ENCODE peak calls at places on chromosomes 6 and 20, in four cellular contexts. I is IMR-90, E is K562, T is HepG2. P is an unnamed sample.

GRCh38 chr6:44679906-44680698 is 292.6 kb downstream of the CDC5L start:
- DNase-seq in I (no peak), E (no peak), T (no peak), P (no peak)

GRCh38 chr6:10720229-10720959 is 2.5 kb upstream of the TMEM14C start:
- DNase-seq in I (peak), E (no peak), T (peak), P (no peak)

GRCh38 chr6:91141352-91141751 is 554.5 kb upstream of the MAP3K7 start:
- DNase-seq in I (no peak), E (no peak), T (no peak), P (no peak)

GRCh38 chr20:25424536-25424935 is 17.1 kb downstream of the GINS1 start:
- DNase-seq in I (no peak), E (no peak), T (no peak), P (no peak)

GRCh38 chr6:17938885-17939284 is 48.5 kb downstream of the KIF13A start:
- DNase-seq in I (peak), E (no peak), T (no peak), P (no peak)

GRCh38 chr6:6811151-6812002 is 222.9 kb downstream of the LY86 start:
- DNase-seq in I (peak), E (no peak), T (peak), P (peak)

GRCh38 chr6:87965806-87966205 is 81.8 kb upstream of the SPACA1 start:
- DNase-seq in I (no peak), E (no peak), T (no peak), P (no peak)

GRCh38 chr20:52379723-52380336 is 188.3 kb upstream of the ZFP64 start:
- DNase-seq in I (peak), E (peak), T (peak), P (peak)

GRCh38 chr20:17972121-17972520 is 3.3 kb downstream of the MGME1 start:
- DNase-seq in I (peak), E (no peak), T (no peak), P (no peak)

GRCh38 chr6:67629268-67629667 is 1005.8 kb upstream of the ADGRB3 start:
- DNase-seq in I (peak), E (no peak), T (no peak), P (no peak)

GRCh38 chr6:167756594-167756993 is 70.1 kb upstream of the AFDN start:
- DNase-seq in I (no peak), E (no peak), T (no peak), P (no peak)

GRCh38 chr20:49969234-49969633 is 13.5 kb upstream of the SNAI1 start:
- DNase-seq in I (no peak), E (no peak), T (no peak), P (no peak)

GRCh38 chr6:34276191-34276590 is 27.4 kb upstream of the SMIM29 start:
- DNase-seq in I (no peak), E (no peak), T (no peak), P (no peak)

GRCh38 chr6:125519367-125519766 is 217.6 kb upstream of the HDDC2 start:
- DNase-seq in I (no peak), E (no peak), T (no peak), P (no peak)

GRCh38 chr6:124772733-124773319 is 189.4 kb upstream of the RNF217 start:
- DNase-seq in I (no peak), E (no peak), T (no peak), P (no peak)

GRCh38 chr6:131949909-131950766 is 1.0 kb downstream of the CCN2 start:
- DNase-seq in I (peak), E (no peak), T (peak), P (peak)

GRCh38 chr20:19944772-19945459 is 72.2 kb upstream of the NAA20 start:
- DNase-seq in I (peak), E (no peak), T (no peak), P (no peak)

GRCh38 chr6:63634630-63635029 is 972 bp upstream of the PHF3 start:
- DNase-seq in I (no peak), E (no peak), T (peak), P (no peak)

GRCh38 chr6:161111256-161111655 is 119.7 kb downstream of the MAP3K4 start:
- DNase-seq in I (no peak), E (no peak), T (no peak), P (no peak)

GRCh38 chr6:17673543-17674254 is 33.0 kb downstream of the NUP153 start:
- DNase-seq in I (no peak), E (no peak), T (no peak), P (no peak)

GRCh38 chr20:10610266-10610665 is 63.5 kb downstream of the JAG1 start:
- DNase-seq in I (no peak), E (no peak), T (no peak), P (no peak)

GRCh38 chr20:10609276-10609675 is 64.5 kb downstream of the JAG1 start:
- DNase-seq in I (peak), E (no peak), T (no peak), P (no peak)

GRCh38 chr20:10609726-10610125 is 64.1 kb downstream of the JAG1 start:
- DNase-seq in I (peak), E (no peak), T (no peak), P (no peak)

GRCh38 chr20:10613911-10614310 is 59.9 kb downstream of the JAG1 start:
- DNase-seq in I (no peak), E (no peak), T (no peak), P (no peak)

DNA sequence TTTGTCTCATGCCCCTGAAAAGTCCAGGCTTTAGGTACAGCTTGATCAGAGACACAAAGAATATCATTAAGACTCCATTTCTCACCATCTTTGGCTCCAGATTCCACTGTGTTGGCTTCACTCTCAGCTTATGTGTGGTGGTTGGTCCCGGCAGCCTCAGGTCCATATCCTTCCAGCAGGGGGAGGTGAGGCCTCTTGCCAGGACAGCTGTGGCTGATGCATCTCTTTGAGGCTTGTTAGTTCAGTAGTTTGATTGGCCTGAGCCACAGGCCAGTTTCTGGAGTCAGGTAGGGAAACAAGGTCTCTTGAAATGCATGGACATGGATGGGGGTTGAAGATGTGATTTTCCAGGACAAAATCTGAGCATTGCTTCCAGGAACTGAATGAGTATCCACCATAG is 62.4 kb downstream of the JAG1 start:
- DNase-seq in I (peak), E (peak), T (peak), P (peak)
- TF ChIP-seq MAZ in I (no peak), E (no peak), T (no peak), P (no peak)

GRCh38 chr6:41642960-41643898 is 5.0 kb downstream of the MDFI start:
- DNase-seq in I (no peak), E (no peak), T (no peak), P (no peak)
- TF ChIP-seq MAZ in I (no peak), E (no peak), T (no peak), P (no peak)

GRCh38 chr6:169638915-169639314 is 62.9 kb downstream of the WDR27 start:
- DNase-seq in I (no peak), E (no peak), T (no peak), P (no peak)

GRCh38 chr6:169641461-169642085 is 60.3 kb downstream of the WDR27 start:
- DNase-seq in I (no peak), E (no peak), T (no peak), P (no peak)

GRCh38 chr6:169639653-169640278 is 62.1 kb downstream of the WDR27 start:
- DNase-seq in I (no peak), E (no peak), T (no peak), P (no peak)

GRCh38 chr6:169640983-169641382 is 60.8 kb downstream of the WDR27 start:
- DNase-seq in I (no peak), E (no peak), T (no peak), P (no peak)

GRCh38 chr6:169640347-169640972 is 61.4 kb downstream of the WDR27 start:
- DNase-seq in I (peak), E (no peak), T (no peak), P (no peak)
- TF ChIP-seq MAZ in I (no peak), E (no peak), T (no peak), P (no peak)

DNA sequence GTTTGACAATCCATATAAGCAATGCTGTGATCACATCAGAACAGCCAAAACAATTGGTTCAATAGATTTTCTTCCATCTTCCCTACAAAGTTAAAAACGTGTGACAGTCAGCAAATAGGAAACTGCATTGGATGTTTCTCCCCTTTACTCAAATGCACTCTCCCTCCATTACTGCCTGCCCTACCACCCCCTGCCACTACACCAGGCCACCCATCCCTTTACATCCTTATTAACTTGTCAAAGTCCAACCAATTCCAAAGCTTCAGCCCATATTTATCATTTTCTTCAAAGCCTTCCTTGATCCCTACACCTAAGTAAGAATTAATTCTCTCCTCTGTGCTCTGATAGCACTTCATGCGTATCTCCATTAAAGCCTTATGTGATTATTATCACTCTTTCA is 41.9 kb downstream of the THEMIS start:
- DNase-seq in I (no peak), E (no peak), T (no peak), P (no peak)
- TF ChIP-seq MAZ in I (no peak), E (no peak), T (no peak), P (no peak)

GRCh38 chr6:115001726-115002436 is 659.1 kb upstream of the HS3ST5 start:
- DNase-seq in I (no peak), E (no peak), T (peak), P (no peak)
- TF ChIP-seq MAZ in I (no peak), E (no peak), T (no peak), P (no peak)

GRCh38 chr6:89583559-89583958 is 55.0 kb downstream of the LYRM2 start:
- DNase-seq in I (no peak), E (no peak), T (no peak), P (no peak)
- TF ChIP-seq MAZ in I (no peak), E (no peak), T (no peak), P (no peak)

GRCh38 chr6:53770690-53771320 is 24.0 kb upstream of the LRRC1 start:
- DNase-seq in I (peak), E (no peak), T (no peak), P (no peak)
- TF ChIP-seq MAZ in I (no peak), E (no peak), T (no peak), P (no peak)

GRCh38 chr20:56873836-56874235 is 244.7 kb downstream of the TFAP2C start:
- DNase-seq in I (no peak), E (no peak), T (no peak), P (no peak)

GRCh38 chr20:56871691-56872090 is 242.6 kb downstream of the TFAP2C start:
- DNase-seq in I (no peak), E (no peak), T (no peak), P (no peak)

GRCh38 chr20:56875803-56876202 is 246.7 kb downstream of the TFAP2C start:
- DNase-seq in I (no peak), E (no peak), T (no peak), P (no peak)

GRCh38 chr20:56872620-56873458 is 243.7 kb downstream of the TFAP2C start:
- DNase-seq in I (no peak), E (no peak), T (no peak), P (no peak)

GRCh38 chr20:56875052-56875663 is 246.1 kb downstream of the TFAP2C start:
- DNase-seq in I (peak), E (no peak), T (no peak), P (peak)
- TF ChIP-seq MAZ in I (no peak), E (no peak), T (no peak), P (no peak)

GRCh38 chr20:21519136-21519584 is 5.3 kb upstream of the NKX2-2 start:
- DNase-seq in I (no peak), E (no peak), T (no peak), P (no peak)

GRCh38 chr20:21521596-21522478 is 8.0 kb upstream of the NKX2-2 start:
- DNase-seq in I (no peak), E (no peak), T (no peak), P (no peak)

GRCh38 chr20:21522479-21523397 is 8.9 kb upstream of the NKX2-2 start:
- DNase-seq in I (no peak), E (no peak), T (no peak), P (no peak)

GRCh38 chr20:21523398-21523868 is 9.6 kb upstream of the NKX2-2 start:
- DNase-seq in I (no peak), E (no peak), T (no peak), P (no peak)

DNA sequence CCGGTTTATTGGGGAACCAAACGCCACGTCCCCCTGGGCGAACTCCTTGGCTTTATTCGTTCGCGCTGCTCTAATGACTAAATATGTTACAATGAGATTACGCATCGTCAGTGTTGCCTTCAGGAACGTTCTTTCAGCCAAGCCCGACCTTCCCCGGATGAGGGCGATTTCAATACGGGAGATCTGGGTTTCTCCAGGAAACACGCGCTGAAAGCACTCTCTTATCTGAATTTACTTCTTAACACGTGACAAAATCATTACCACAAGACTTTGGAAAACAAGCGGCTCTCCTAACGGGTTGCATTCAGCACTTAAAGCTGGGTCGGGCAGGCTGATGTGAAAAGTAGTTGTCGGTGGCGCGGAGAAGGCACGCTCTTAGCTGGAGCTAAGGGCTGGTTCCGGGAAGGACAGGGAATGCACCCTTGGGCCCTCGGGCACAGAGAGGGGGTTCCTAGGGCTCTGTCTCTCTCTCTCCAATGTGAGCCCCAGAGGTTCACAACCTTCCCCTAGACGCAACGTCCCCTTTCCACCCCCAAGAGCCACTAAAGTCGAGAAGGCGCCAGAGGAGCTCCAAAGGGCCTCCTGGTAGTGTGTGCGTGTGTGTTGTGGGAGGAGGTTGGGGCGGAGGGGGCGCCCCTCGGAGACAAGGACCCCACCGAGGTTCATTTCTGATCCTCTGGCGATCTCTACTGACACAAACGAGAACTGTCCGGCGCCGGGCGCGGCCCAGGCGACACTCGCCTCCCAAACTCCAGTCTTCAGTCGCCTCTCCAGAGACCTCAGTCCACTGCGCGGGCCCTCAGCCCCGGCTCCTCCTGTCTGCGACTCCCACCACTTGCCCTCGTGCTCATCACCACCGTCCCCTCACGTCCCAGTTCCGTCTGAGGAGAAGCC is 7.1 kb upstream of the NKX2-2 start:
- DNase-seq in I (no peak), E (no peak), T (no peak), P (no peak)
- TF ChIP-seq MAZ in I (no peak), E (no peak), T (no peak), P (no peak)

GRCh38 chr6:110529907-110530306 is 53.5 kb upstream of the SLC22A16 start:
- DNase-seq in I (peak), E (no peak), T (no peak), P (no peak)

GRCh38 chr6:110530671-110531070 is 54.3 kb upstream of the SLC22A16 start:
- DNase-seq in I (peak), E (no peak), T (no peak), P (no peak)

GRCh38 chr6:110528930-110529325 is 52.5 kb upstream of the SLC22A16 start:
- DNase-seq in I (no peak), E (no peak), T (no peak), P (no peak)

GRCh38 chr6:110528051-110528929 is 51.9 kb upstream of the SLC22A16 start:
- DNase-seq in I (peak), E (peak), T (peak), P (peak)

DNA sequence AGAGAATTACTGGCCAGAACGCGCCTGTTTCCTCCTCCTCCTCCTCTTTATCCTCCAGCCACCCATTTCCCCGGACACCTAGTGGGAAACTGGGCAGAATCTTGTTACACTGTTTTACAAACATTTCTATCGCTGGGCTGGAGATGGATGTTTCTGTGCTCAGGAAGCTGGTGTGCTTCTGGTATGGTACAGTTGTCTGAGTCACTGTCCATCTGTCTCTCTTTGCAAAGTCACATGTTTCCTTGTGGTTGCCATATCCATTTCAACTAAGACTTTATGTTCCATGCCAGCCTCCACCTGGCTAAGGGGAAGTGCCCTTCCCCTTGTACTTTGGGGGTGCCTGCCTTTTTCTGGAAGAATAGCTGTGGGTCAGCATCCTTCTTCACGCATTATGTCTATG is 52.9 kb upstream of the SLC22A16 start:
- DNase-seq in I (peak), E (no peak), T (no peak), P (no peak)
- TF ChIP-seq MAZ in I (no peak), E (no peak), T (no peak), P (no peak)